ENCODE peak calls at places on chromosomes 4 and X, in five cellular contexts. U, C, H, K and F are unnamed samples.

GRCh38 chr4:88101165-88101564 is 57.3 kb downstream of the ABCG2 start:
- DNase-seq in U (no peak), C (no peak), H (no peak), K (peak), F (no peak)

GRCh38 chr4:70958681-70959080 is 34.8 kb upstream of the DCK start:
- DNase-seq in U (peak), C (no peak), H (no peak), K (no peak), F (peak)

GRCh38 chr4:6106156-6106555 is 87.9 kb upstream of the C4orf50 start:
- DNase-seq in U (no peak), C (no peak), H (no peak), K (no peak), F (no peak)

GRCh38 chrX:19382500-19383145 is 38.9 kb downstream of the PDHA1 start:
- DNase-seq in U (no peak), C (peak), H (peak), K (peak), F (no peak)

GRCh38 chr4:176380352-176381157 is 60.8 kb downstream of the SPCS3 start:
- DNase-seq in U (no peak), C (no peak), H (peak), K (no peak), F (no peak)

GRCh38 chrX:142428916-142429315 is 223.8 kb upstream of the MAGEC2 start:
- DNase-seq in U (no peak), C (peak), H (no peak), K (no peak), F (no peak)

GRCh38 chrX:38212246-38212645 is 8.4 kb downstream of the SRPX start:
- DNase-seq in U (no peak), C (no peak), H (no peak), K (no peak), F (no peak)

GRCh38 chr4:101066586-101066985 is 280.7 kb downstream of the PPP3CA start:
- DNase-seq in U (no peak), C (no peak), H (no peak), K (no peak), F (no peak)

GRCh38 chr4:40335508-40335860 is 351 bp downstream of the CHRNA9 start:
- DNase-seq in U (no peak), C (peak), H (no peak), K (no peak), F (no peak)

GRCh38 chr4:124940387-124940786 is 227.9 kb upstream of the ANKRD50 start:
- DNase-seq in U (no peak), C (peak), H (no peak), K (no peak), F (peak)

GRCh38 chrX:71301195-71301924 is at the start of gene ITGB1BP2:
- DNase-seq in U (no peak), C (no peak), H (no peak), K (no peak), F (no peak)

GRCh38 chr4:138572007-138572406 is 329.9 kb upstream of the SLC7A11 start:
- DNase-seq in U (no peak), C (peak), H (no peak), K (no peak), F (no peak)

GRCh38 chr4:164440196-164440595 is 313.7 kb upstream of the SMIM31 start:
- DNase-seq in U (no peak), C (peak), H (no peak), K (no peak), F (no peak)

GRCh38 chr4:158481811-158482210 is 39.9 kb upstream of the RXFP1 start:
- DNase-seq in U (no peak), C (no peak), H (no peak), K (no peak), F (no peak)

GRCh38 chr4:1464581-1465171 is 58.4 kb upstream of the NKX1-1 start:
- DNase-seq in U (no peak), C (no peak), H (peak), K (no peak), F (no peak)

GRCh38 chrX:40471965-40472648 is 108.7 kb upstream of the ATP6AP2 start:
- DNase-seq in U (peak), C (peak), H (no peak), K (peak), F (peak)

GRCh38 chr4:128353791-128354190 is 66.2 kb upstream of the PGRMC2 start:
- DNase-seq in U (no peak), C (no peak), H (no peak), K (no peak), F (no peak)

GRCh38 chr4:89193828-89194227 is 82.5 kb downstream of the TIGD2 start:
- DNase-seq in U (no peak), C (no peak), H (no peak), K (no peak), F (no peak)

GRCh38 chr4:119286377-119287002 is 35.4 kb downstream of the FABP2 start:
- DNase-seq in U (peak), C (peak), H (no peak), K (peak), F (peak)

GRCh38 chr4:56760194-56760593 is 61.3 kb downstream of the SPINK2 start:
- DNase-seq in U (no peak), C (no peak), H (no peak), K (no peak), F (no peak)

GRCh38 chrX:118497180-118497814 is 1.7 kb downstream of the DOCK11 start:
- DNase-seq in U (no peak), C (no peak), H (no peak), K (peak), F (no peak)

GRCh38 chrX:78029663-78030062 is 60.2 kb upstream of the PGAM4 start:
- DNase-seq in U (peak), C (peak), H (no peak), K (peak), F (peak)

GRCh38 chr4:5812506-5813229 is 80.2 kb downstream of the CRMP1 start:
- DNase-seq in U (peak), C (peak), H (peak), K (peak), F (peak)

GRCh38 chrX:87583679-87584078 is 66.1 kb downstream of the KLHL4 start:
- DNase-seq in U (no peak), C (peak), H (no peak), K (peak), F (no peak)
- TF ChIP-seq CTCF in U (peak), C (peak), H (peak), K (no peak), F (peak)

GRCh38 chr4:12472082-12472481 is 1012.1 kb downstream of the RAB28 start:
- DNase-seq in U (no peak), C (no peak), H (no peak), K (no peak), F (no peak)

DNA sequence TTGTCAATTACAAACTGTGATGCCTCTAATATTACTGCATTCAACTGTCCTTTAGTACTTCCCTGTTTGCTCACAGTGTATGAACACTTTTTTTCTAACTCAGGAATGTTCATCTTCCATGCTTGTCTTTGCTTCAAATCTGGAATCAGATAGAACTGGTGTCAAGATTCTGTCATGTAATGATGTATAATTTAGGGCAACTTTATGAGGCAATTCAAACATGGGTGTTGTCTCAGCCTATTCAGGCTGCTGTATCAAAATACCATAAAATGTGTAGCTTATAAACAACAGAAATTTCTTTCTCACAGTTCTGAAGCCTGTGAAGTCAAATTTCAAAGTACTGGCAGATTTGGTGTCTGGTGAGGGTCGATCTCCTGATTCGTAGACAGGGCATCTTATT is 1012.9 kb downstream of the RAB28 start:
- DNase-seq in U (no peak), C (no peak), H (no peak), K (no peak), F (no peak)
- TF ChIP-seq CTCF in U (no peak), C (no peak), H (no peak), K (no peak), F (no peak)

GRCh38 chr4:173424899-173425805 is 26.2 kb upstream of the SCRG1 start:
- DNase-seq in U (no peak), C (no peak), H (no peak), K (no peak), F (peak)
- TF ChIP-seq CTCF in U (no peak), C (no peak), H (no peak), K (no peak), F (no peak)

DNA sequence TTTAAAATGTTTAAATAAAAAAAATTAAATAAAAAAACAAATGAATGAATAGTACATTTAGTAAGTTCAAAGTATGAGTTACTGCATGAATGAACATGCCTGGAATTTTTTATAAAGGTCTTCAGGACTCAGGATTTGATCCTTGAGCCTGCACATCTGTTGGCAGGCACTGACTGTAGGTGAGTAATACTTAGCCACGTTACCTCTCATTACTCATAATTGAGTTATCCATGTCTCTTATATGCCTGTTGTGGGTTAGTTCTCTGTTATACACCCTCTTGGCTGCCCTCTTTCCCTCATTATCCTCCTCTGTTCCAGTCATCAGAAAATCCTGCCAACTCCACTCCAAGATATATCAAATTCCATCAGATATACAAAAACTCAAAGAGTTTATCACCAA is 276.0 kb downstream of the FBXW7 start:
- DNase-seq in U (no peak), C (peak), H (no peak), K (no peak), F (peak)
- TF ChIP-seq CTCF in U (no peak), C (no peak), H (no peak), K (no peak), F (no peak)

DNA sequence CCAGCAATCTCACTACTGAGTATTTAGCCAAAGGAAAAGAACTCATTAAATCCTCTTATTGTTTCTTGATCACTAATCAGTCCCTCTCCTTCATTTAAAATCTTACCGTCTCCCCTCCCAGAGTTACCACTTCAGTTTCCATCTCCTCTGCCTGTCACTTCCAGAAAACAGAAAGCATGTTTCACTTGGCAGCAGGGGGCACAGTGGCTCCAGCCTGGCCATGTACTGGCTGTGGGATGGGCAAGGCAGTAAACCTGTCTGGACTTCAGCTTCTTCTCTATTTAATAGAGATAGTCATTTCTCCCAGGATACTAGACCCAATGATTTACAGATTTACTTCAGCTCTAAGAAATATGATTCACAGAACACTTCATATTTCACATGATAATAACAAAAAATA is 63.2 kb downstream of the CD40LG start:
- DNase-seq in U (peak), C (peak), H (peak), K (peak), F (no peak)
- TF ChIP-seq CTCF in U (peak), C (peak), H (peak), K (no peak), F (peak)